ENCODE peak calls at places on chromosome 9, in eight cellular contexts. F, D, Y, R, E, B, P and S are unnamed samples.

GRCh38 chr9:135302329-135303279 is 177.0 kb upstream of the PPP1R26 start:
- DNase-seq in D (no peak), Y (no peak), F (no peak), R (no peak), E (no peak), P (no peak), B (no peak), S (no peak)

GRCh38 chr9:89802809-89803355 is 198.1 kb downstream of the GADD45G start:
- DNase-seq in P (peak), Y (no peak), D (peak), R (no peak), E (no peak), F (peak), B (no peak), S (no peak)

GRCh38 chr9:93098236-93098946 is 2.4 kb downstream of the CARD19 start:
- DNase-seq in B (no peak), Y (peak), D (peak), E (peak), R (peak), P (peak), F (peak), S (peak)

GRCh38 chr9:135033487-135033886 is 54.0 kb upstream of the OLFM1 start:
- DNase-seq in R (no peak), E (no peak), F (no peak), B (no peak), Y (no peak), D (no peak), P (no peak), S (no peak)

GRCh38 chr9:121268598-121269029 is 652 bp downstream of the GSN start:
- DNase-seq in F (no peak), R (no peak), B (no peak), P (no peak), E (no peak), D (no peak), Y (no peak), S (peak)

GRCh38 chr9:72292874-72293607 is 72.0 kb downstream of the ZFAND5 start:
- DNase-seq in R (no peak), B (no peak), F (peak), P (no peak), D (peak), E (peak), Y (peak), S (no peak)

GRCh38 chr9:133683494-133684460 is 47.6 kb downstream of the DBH start:
- DNase-seq in D (no peak), F (no peak), P (peak), R (peak), B (no peak), Y (peak), E (no peak), S (no peak)

GRCh38 chr9:132995906-132996305 is 17.4 kb downstream of the GFI1B start:
- DNase-seq in R (no peak), E (no peak), B (no peak), P (no peak), F (no peak), Y (no peak), D (no peak), S (no peak)

GRCh38 chr9:129211686-129212085 is 33.6 kb upstream of the IER5L start:
- DNase-seq in Y (no peak), P (no peak), F (no peak), R (no peak), B (no peak), D (no peak), E (no peak), S (no peak)

GRCh38 chr9:89387970-89388867 is 69.9 kb downstream of the SECISBP2 start:
- DNase-seq in B (no peak), F (no peak), Y (peak), D (peak), R (no peak), P (peak), E (peak), S (no peak)

GRCh38 chr9:83698976-83699585 is 8.7 kb downstream of the UBQLN1 start:
- DNase-seq in Y (no peak), P (no peak), F (no peak), D (no peak), R (no peak), B (no peak), E (no peak), S (no peak)

GRCh38 chr9:137194388-137194787 is 5.9 kb downstream of the SSNA1 start:
- DNase-seq in F (peak), R (no peak), B (no peak), P (no peak), Y (no peak), D (no peak), E (no peak), S (no peak)

GRCh38 chr9:123550012-123550411 is 194.0 kb downstream of the CRB2 start:
- DNase-seq in Y (no peak), P (no peak), D (no peak), B (no peak), F (no peak), R (no peak), E (no peak), S (no peak)

GRCh38 chr9:18747590-18747989 is 273.6 kb downstream of the ADAMTSL1 start:
- DNase-seq in Y (no peak), D (no peak), E (no peak), B (no peak), F (peak), P (peak), R (no peak), S (no peak)

GRCh38 chr9:94593459-94594345 is at the start of gene FBP2:
- DNase-seq in Y (no peak), E (no peak), R (no peak), P (peak), F (no peak), B (no peak), D (no peak), S (no peak)

GRCh38 chr9:117757566-117757965 is 53.4 kb downstream of the TLR4 start:
- DNase-seq in D (no peak), E (no peak), B (no peak), R (no peak), P (no peak), F (no peak), Y (no peak), S (no peak)

GRCh38 chr9:91255327-91255726 is 106.4 kb downstream of the AUH start:
- DNase-seq in D (no peak), P (no peak), E (peak), B (no peak), Y (peak), F (peak), R (no peak), S (no peak)

GRCh38 chr9:134055981-134056461 is 11.8 kb downstream of the BRD3 start:
- DNase-seq in R (no peak), D (peak), Y (peak), P (peak), E (peak), F (peak), B (no peak), S (no peak)

GRCh38 chr9:33246269-33246860 is 6.4 kb downstream of the SPINK4 start:
- DNase-seq in B (no peak), F (no peak), E (no peak), R (no peak), D (no peak), P (no peak), Y (no peak), S (no peak)

GRCh38 chr9:130939405-130939941 is 426 bp upstream of the FIBCD1 start:
- DNase-seq in R (no peak), B (peak), F (no peak), P (no peak), Y (peak), E (no peak), D (no peak), S (no peak)

GRCh38 chr9:32427111-32427873 is 42.8 kb downstream of the ACO1 start:
- DNase-seq in E (peak), B (no peak), Y (peak), D (no peak), F (peak), R (no peak), P (no peak), S (no peak)

GRCh38 chr9:131046581-131047202 is 37.7 kb downstream of the LAMC3 start:
- DNase-seq in D (peak), E (peak), P (peak), Y (peak), F (peak), R (peak), B (peak), S (peak)

GRCh38 chr9:109440797-109441287 is 57.3 kb downstream of the PTPN3 start:
- DNase-seq in P (peak), Y (peak), E (peak), B (peak), R (no peak), D (peak), F (peak), S (peak)